ENCODE peak calls at places on chromosomes 16 and 17, in ten cellular contexts. One of them, this sample, is unnamed.

GRCh38 chr17:67571478-67571877 is 146.3 kb upstream of the NOL11 start:
- DNase-seq in retinal pigment epithelial cell: no peak
- DNase-seq in nephron progenitor cell: no peak
- DNase-seq in lower leg skin: no peak
- DNase-seq in choroid plexus epithelial cell: no peak
- DNase-seq in tibial artery: no peak
- DNase-seq in foreskin fibroblast: no peak
- DNase-seq in left ventricle myocardium inferior: no peak
- DNase-seq in MM.1S: no peak
- DNase-seq in B cell: no peak
- DNase-seq in this sample: no peak

GRCh38 chr16:15961060-15961511 is 11.7 kb downstream of the ABCC1 start:
- DNase-seq in retinal pigment epithelial cell: no peak
- DNase-seq in nephron progenitor cell: no peak
- DNase-seq in lower leg skin: no peak
- DNase-seq in choroid plexus epithelial cell: peak; percentile 60
- DNase-seq in tibial artery: no peak
- DNase-seq in foreskin fibroblast: no peak
- DNase-seq in left ventricle myocardium inferior: no peak
- DNase-seq in MM.1S: peak; percentile 37
- DNase-seq in B cell: peak; percentile 73
- DNase-seq in this sample: no peak

GRCh38 chr16:10509534-10510025 is 70.8 kb downstream of the EMP2 start:
- DNase-seq in retinal pigment epithelial cell: no peak
- DNase-seq in nephron progenitor cell: peak; percentile 69
- DNase-seq in lower leg skin: no peak
- DNase-seq in choroid plexus epithelial cell: peak; percentile 92
- DNase-seq in tibial artery: no peak
- DNase-seq in foreskin fibroblast: peak; percentile 89
- DNase-seq in left ventricle myocardium inferior: no peak
- DNase-seq in MM.1S: peak; percentile 87
- DNase-seq in B cell: peak; percentile 83
- DNase-seq in this sample: peak; percentile 28

GRCh38 chr17:10657866-10658265 is 757 bp upstream of the MYH3 start:
- DNase-seq in retinal pigment epithelial cell: no peak
- DNase-seq in nephron progenitor cell: no peak
- DNase-seq in lower leg skin: no peak
- DNase-seq in choroid plexus epithelial cell: no peak
- DNase-seq in tibial artery: no peak
- DNase-seq in foreskin fibroblast: no peak
- DNase-seq in left ventricle myocardium inferior: no peak
- DNase-seq in MM.1S: no peak
- DNase-seq in B cell: no peak
- DNase-seq in this sample: no peak

GRCh38 chr16:66750279-66751134 is 902 bp downstream of the DYNC1LI2 start:
- DNase-seq in retinal pigment epithelial cell: no peak
- DNase-seq in nephron progenitor cell: no peak
- DNase-seq in lower leg skin: no peak
- DNase-seq in choroid plexus epithelial cell: peak; percentile 14
- DNase-seq in tibial artery: no peak
- DNase-seq in foreskin fibroblast: peak; percentile 39
- DNase-seq in left ventricle myocardium inferior: no peak
- DNase-seq in MM.1S: no peak
- DNase-seq in B cell: no peak
- DNase-seq in this sample: no peak

GRCh38 chr16:22264786-22265185 is 32.4 kb upstream of the POLR3E start:
- DNase-seq in retinal pigment epithelial cell: no peak
- DNase-seq in nephron progenitor cell: no peak
- DNase-seq in lower leg skin: no peak
- DNase-seq in choroid plexus epithelial cell: no peak
- DNase-seq in tibial artery: no peak
- DNase-seq in foreskin fibroblast: peak; percentile 90
- DNase-seq in left ventricle myocardium inferior: no peak
- DNase-seq in MM.1S: no peak
- DNase-seq in B cell: no peak
- DNase-seq in this sample: no peak

GRCh38 chr17:57811633-57812280 is 38.1 kb downstream of the MRPS23 start:
- DNase-seq in retinal pigment epithelial cell: no peak
- DNase-seq in nephron progenitor cell: no peak
- DNase-seq in lower leg skin: no peak
- DNase-seq in choroid plexus epithelial cell: no peak
- DNase-seq in tibial artery: no peak
- DNase-seq in foreskin fibroblast: no peak
- DNase-seq in left ventricle myocardium inferior: no peak
- DNase-seq in MM.1S: no peak
- DNase-seq in B cell: no peak
- DNase-seq in this sample: no peak

GRCh38 chr17:67718325-67718941 is 697 bp downstream of the NOL11 start:
- DNase-seq in retinal pigment epithelial cell: no peak
- DNase-seq in nephron progenitor cell: peak; percentile 53
- DNase-seq in lower leg skin: no peak
- DNase-seq in choroid plexus epithelial cell: peak; percentile 34
- DNase-seq in tibial artery: no peak
- DNase-seq in foreskin fibroblast: peak; percentile 56
- DNase-seq in left ventricle myocardium inferior: no peak
- DNase-seq in MM.1S: peak; percentile 34
- DNase-seq in B cell: peak; percentile 41
- DNase-seq in this sample: peak; percentile 43

GRCh38 chr16:76639685-76640289 is 362.6 kb downstream of the CNTNAP4 start:
- DNase-seq in retinal pigment epithelial cell: no peak
- DNase-seq in nephron progenitor cell: peak; percentile 28
- DNase-seq in lower leg skin: no peak
- DNase-seq in choroid plexus epithelial cell: no peak
- DNase-seq in tibial artery: no peak
- DNase-seq in foreskin fibroblast: no peak
- DNase-seq in left ventricle myocardium inferior: no peak
- DNase-seq in MM.1S: no peak
- DNase-seq in B cell: no peak
- DNase-seq in this sample: no peak

GRCh38 chr17:6070895-6071511 is 824 bp downstream of the WSCD1 start:
- DNase-seq in retinal pigment epithelial cell: no peak
- DNase-seq in nephron progenitor cell: peak; percentile 55
- DNase-seq in lower leg skin: no peak
- DNase-seq in choroid plexus epithelial cell: peak; percentile 21
- DNase-seq in tibial artery: no peak
- DNase-seq in foreskin fibroblast: peak; percentile 70
- DNase-seq in left ventricle myocardium inferior: no peak
- DNase-seq in MM.1S: peak; percentile 75
- DNase-seq in B cell: no peak
- DNase-seq in this sample: no peak

GRCh38 chr16:14289692-14290340 is 218.7 kb downstream of the MRTFB start:
- DNase-seq in retinal pigment epithelial cell: no peak
- DNase-seq in nephron progenitor cell: peak; percentile 32
- DNase-seq in lower leg skin: no peak
- DNase-seq in choroid plexus epithelial cell: peak; percentile 41
- DNase-seq in tibial artery: no peak
- DNase-seq in foreskin fibroblast: peak; percentile 21
- DNase-seq in left ventricle myocardium inferior: no peak
- DNase-seq in MM.1S: peak; percentile 46
- DNase-seq in B cell: no peak
- DNase-seq in this sample: no peak

GRCh38 chr16:87878704-87879103 is 9.4 kb upstream of the SLC7A5 start:
- DNase-seq in retinal pigment epithelial cell: no peak
- DNase-seq in nephron progenitor cell: no peak
- DNase-seq in lower leg skin: no peak
- DNase-seq in choroid plexus epithelial cell: no peak
- DNase-seq in tibial artery: no peak
- DNase-seq in foreskin fibroblast: no peak
- DNase-seq in left ventricle myocardium inferior: no peak
- DNase-seq in MM.1S: no peak
- DNase-seq in B cell: no peak
- DNase-seq in this sample: no peak

GRCh38 chr16:79099701-79100100 is 500.8 kb downstream of the MAF start:
- DNase-seq in retinal pigment epithelial cell: no peak
- DNase-seq in nephron progenitor cell: no peak
- DNase-seq in lower leg skin: no peak
- DNase-seq in choroid plexus epithelial cell: no peak
- DNase-seq in tibial artery: no peak
- DNase-seq in foreskin fibroblast: no peak
- DNase-seq in left ventricle myocardium inferior: no peak
- DNase-seq in MM.1S: no peak
- DNase-seq in B cell: no peak
- DNase-seq in this sample: no peak

GRCh38 chr17:68351395-68351794 is 60.1 kb downstream of the ARSG start:
- DNase-seq in retinal pigment epithelial cell: peak; percentile 61
- DNase-seq in nephron progenitor cell: no peak
- DNase-seq in lower leg skin: no peak
- DNase-seq in choroid plexus epithelial cell: peak; percentile 52
- DNase-seq in tibial artery: no peak
- DNase-seq in foreskin fibroblast: peak; percentile 48
- DNase-seq in left ventricle myocardium inferior: peak; percentile 30
- DNase-seq in MM.1S: no peak
- DNase-seq in B cell: no peak
- DNase-seq in this sample: no peak

GRCh38 chr17:77086433-77087010 is 54.2 kb upstream of the SEC14L1 start:
- DNase-seq in retinal pigment epithelial cell: no peak
- DNase-seq in nephron progenitor cell: peak; percentile 95
- DNase-seq in lower leg skin: peak; percentile 81
- DNase-seq in choroid plexus epithelial cell: peak; percentile 84
- DNase-seq in tibial artery: peak; percentile 87
- DNase-seq in foreskin fibroblast: peak; percentile 88
- DNase-seq in left ventricle myocardium inferior: peak; percentile 89
- DNase-seq in MM.1S: peak; percentile 89
- DNase-seq in B cell: peak; percentile 81
- DNase-seq in this sample: peak; percentile 79

GRCh38 chr17:73907601-73907910 is 263.3 kb upstream of the SDK2 start:
- DNase-seq in retinal pigment epithelial cell: no peak
- DNase-seq in nephron progenitor cell: no peak
- DNase-seq in lower leg skin: no peak
- DNase-seq in choroid plexus epithelial cell: no peak
- DNase-seq in tibial artery: no peak
- DNase-seq in foreskin fibroblast: no peak
- DNase-seq in left ventricle myocardium inferior: no peak
- DNase-seq in MM.1S: no peak
- DNase-seq in B cell: no peak
- DNase-seq in this sample: no peak

GRCh38 chr16:535446-536405 is 8.2 kb downstream of the CAPN15 start:
- DNase-seq in retinal pigment epithelial cell: no peak
- DNase-seq in nephron progenitor cell: no peak
- DNase-seq in lower leg skin: peak; percentile 51
- DNase-seq in choroid plexus epithelial cell: peak; percentile 68
- DNase-seq in tibial artery: no peak
- DNase-seq in foreskin fibroblast: peak; percentile 81
- DNase-seq in left ventricle myocardium inferior: no peak
- DNase-seq in MM.1S: no peak
- DNase-seq in B cell: no peak
- DNase-seq in this sample: no peak

DNA sequence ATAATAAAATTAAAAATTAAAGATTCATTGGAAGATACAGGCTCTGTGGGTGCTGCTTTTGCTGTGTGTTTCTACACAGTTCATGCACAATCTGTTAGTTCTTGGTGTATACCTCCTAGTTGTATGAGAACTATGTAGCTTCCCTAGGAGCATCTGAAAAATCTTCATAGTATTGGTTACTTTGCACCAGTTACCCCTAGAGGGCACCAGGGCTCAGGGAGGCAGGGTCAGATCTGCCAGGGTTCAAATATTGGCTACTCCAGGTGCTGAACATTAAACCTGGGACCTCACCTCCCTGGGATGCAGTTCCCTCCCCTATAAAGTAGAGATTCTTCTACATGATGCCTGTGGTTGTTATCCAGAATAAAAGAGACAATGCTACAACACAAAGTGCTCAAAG is 583.0 kb upstream of the CDH11 start:
- DNase-seq in retinal pigment epithelial cell: no peak
- DNase-seq in nephron progenitor cell: no peak
- DNase-seq in lower leg skin: no peak
- DNase-seq in choroid plexus epithelial cell: no peak
- DNase-seq in tibial artery: no peak
- DNase-seq in foreskin fibroblast: no peak
- DNase-seq in left ventricle myocardium inferior: no peak
- DNase-seq in MM.1S: no peak
- DNase-seq in B cell: no peak
- DNase-seq in this sample: no peak
- TF ChIP-seq CTCF in retinal pigment epithelial cell: peak; percentile 30
- TF ChIP-seq CTCF in nephron progenitor cell: no peak
- TF ChIP-seq CTCF in lower leg skin: no peak
- TF ChIP-seq CTCF in choroid plexus epithelial cell: peak; percentile 57
- TF ChIP-seq CTCF in tibial artery: no peak
- TF ChIP-seq CTCF in foreskin fibroblast: peak; percentile 38
- TF ChIP-seq CTCF in left ventricle myocardium inferior: peak; percentile 42
- TF ChIP-seq CTCF in MM.1S: peak; percentile 18
- TF ChIP-seq CTCF in B cell: no peak
- TF ChIP-seq CTCF in this sample: no peak

GRCh38 chr17:42459256-42459982 is 741 bp downstream of the ATP6V0A1 start:
- DNase-seq in retinal pigment epithelial cell: no peak
- DNase-seq in nephron progenitor cell: peak; percentile 31
- DNase-seq in lower leg skin: peak; percentile 36
- DNase-seq in choroid plexus epithelial cell: peak; percentile 63
- DNase-seq in tibial artery: peak; percentile 74
- DNase-seq in foreskin fibroblast: peak; percentile 76
- DNase-seq in left ventricle myocardium inferior: peak; percentile 46
- DNase-seq in MM.1S: peak; percentile 26
- DNase-seq in B cell: peak; percentile 39
- DNase-seq in this sample: no peak
- TF ChIP-seq CTCF in retinal pigment epithelial cell: peak; percentile 40
- TF ChIP-seq CTCF in nephron progenitor cell: no peak
- TF ChIP-seq CTCF in lower leg skin: no peak
- TF ChIP-seq CTCF in choroid plexus epithelial cell: peak; percentile 57
- TF ChIP-seq CTCF in tibial artery: no peak
- TF ChIP-seq CTCF in foreskin fibroblast: peak; percentile 35
- TF ChIP-seq CTCF in left ventricle myocardium inferior: peak; percentile 33
- TF ChIP-seq CTCF in MM.1S: peak; percentile 58
- TF ChIP-seq CTCF in B cell: peak; percentile 6
- TF ChIP-seq CTCF in this sample: no peak

DNA sequence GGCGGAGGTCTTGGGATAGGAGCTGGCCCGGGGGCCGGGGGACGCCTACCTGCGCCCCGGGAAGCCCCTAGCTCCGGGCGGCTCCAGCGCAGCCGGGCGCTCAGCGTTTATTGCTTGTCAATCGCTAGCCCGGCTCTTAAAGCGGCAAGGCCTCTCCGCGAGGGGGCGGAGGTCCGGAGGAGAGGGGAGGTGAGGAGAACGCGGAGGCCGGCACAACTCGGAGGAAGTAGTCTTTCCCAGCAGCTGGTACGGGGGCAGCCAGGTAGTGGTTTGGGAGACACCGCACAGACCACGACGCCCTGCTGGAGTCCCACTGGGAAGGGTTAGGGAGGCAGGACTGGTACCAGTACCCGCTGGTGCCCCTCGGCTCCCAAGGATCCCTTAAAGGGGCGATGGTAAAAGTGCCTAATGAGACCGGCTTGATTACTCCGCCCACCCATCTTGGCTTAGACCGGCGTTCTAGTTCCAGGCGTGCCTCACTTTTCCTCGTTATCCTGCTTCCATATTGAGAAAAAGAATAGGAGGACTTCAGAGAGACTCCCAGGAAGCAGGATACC is at the start of gene MPP2:
- DNase-seq in retinal pigment epithelial cell: peak; percentile 39
- DNase-seq in nephron progenitor cell: peak; percentile 87
- DNase-seq in lower leg skin: no peak
- DNase-seq in choroid plexus epithelial cell: peak; percentile 79
- DNase-seq in tibial artery: peak; percentile 85
- DNase-seq in foreskin fibroblast: peak; percentile 80
- DNase-seq in left ventricle myocardium inferior: peak; percentile 72
- DNase-seq in MM.1S: no peak
- DNase-seq in B cell: peak; percentile 54
- DNase-seq in this sample: peak; percentile 31
- TF ChIP-seq CTCF in retinal pigment epithelial cell: peak; percentile 21
- TF ChIP-seq CTCF in nephron progenitor cell: no peak
- TF ChIP-seq CTCF in lower leg skin: no peak
- TF ChIP-seq CTCF in choroid plexus epithelial cell: peak; percentile 29
- TF ChIP-seq CTCF in tibial artery: peak; percentile 22
- TF ChIP-seq CTCF in foreskin fibroblast: no peak
- TF ChIP-seq CTCF in left ventricle myocardium inferior: peak; percentile 50
- TF ChIP-seq CTCF in MM.1S: no peak
- TF ChIP-seq CTCF in B cell: no peak
- TF ChIP-seq CTCF in this sample: no peak

GRCh38 chr16:88924834-88925539 is 52.0 kb downstream of the CBFA2T3 start:
- DNase-seq in retinal pigment epithelial cell: peak; percentile 5
- DNase-seq in nephron progenitor cell: peak; percentile 49
- DNase-seq in lower leg skin: no peak
- DNase-seq in choroid plexus epithelial cell: peak; percentile 93
- DNase-seq in tibial artery: no peak
- DNase-seq in foreskin fibroblast: peak; percentile 86
- DNase-seq in left ventricle myocardium inferior: no peak
- DNase-seq in MM.1S: no peak
- DNase-seq in B cell: peak; percentile 90
- DNase-seq in this sample: no peak
- TF ChIP-seq CTCF in retinal pigment epithelial cell: peak; percentile 58
- TF ChIP-seq CTCF in nephron progenitor cell: no peak
- TF ChIP-seq CTCF in lower leg skin: no peak
- TF ChIP-seq CTCF in choroid plexus epithelial cell: peak; percentile 64
- TF ChIP-seq CTCF in tibial artery: peak; percentile 12
- TF ChIP-seq CTCF in foreskin fibroblast: peak; percentile 49
- TF ChIP-seq CTCF in left ventricle myocardium inferior: peak; percentile 38
- TF ChIP-seq CTCF in MM.1S: no peak
- TF ChIP-seq CTCF in B cell: peak; percentile 66
- TF ChIP-seq CTCF in this sample: no peak

This sample was measured in natural killer cell.